ENCODE peak calls at places on chromosomes 16 and 17, in five cellular contexts. D, C, F, X and B are unnamed samples.

GRCh38 chr16:85751665-85752501 is 987 bp upstream of the C16orf74 start:
- DNase-seq in C (no peak), F (no peak), D (no peak), X (no peak), B (no peak)

GRCh38 chr17:71084219-71084618 is 914.9 kb downstream of the KCNJ2 start:
- DNase-seq in X (no peak), C (no peak), D (no peak), F (peak), B (no peak)

GRCh38 chr16:71855937-71856662 is 10.3 kb downstream of the ATXN1L start:
- DNase-seq in X (no peak), F (no peak), D (no peak), C (no peak), B (no peak)

GRCh38 chr17:1485748-1486376 is 6.6 kb downstream of the MYO1C start:
- DNase-seq in F (peak), D (no peak), X (no peak), C (no peak), B (no peak)

GRCh38 chr16:53417976-53418375 is 16.3 kb upstream of the RBL2 start:
- DNase-seq in F (no peak), D (no peak), X (no peak), C (no peak), B (no peak)

GRCh38 chr16:78770353-78771091 is 671.1 kb downstream of the WWOX start:
- DNase-seq in F (peak), X (peak), D (peak), C (peak), B (peak)

GRCh38 chr16:17101646-17102045 is 369.1 kb downstream of the XYLT1 start:
- DNase-seq in D (no peak), F (peak), X (no peak), C (no peak), B (no peak)

GRCh38 chr16:68275611-68276191 is 11.4 kb downstream of the SLC7A6 start:
- DNase-seq in X (no peak), F (no peak), D (no peak), C (no peak), B (no peak)

DNA sequence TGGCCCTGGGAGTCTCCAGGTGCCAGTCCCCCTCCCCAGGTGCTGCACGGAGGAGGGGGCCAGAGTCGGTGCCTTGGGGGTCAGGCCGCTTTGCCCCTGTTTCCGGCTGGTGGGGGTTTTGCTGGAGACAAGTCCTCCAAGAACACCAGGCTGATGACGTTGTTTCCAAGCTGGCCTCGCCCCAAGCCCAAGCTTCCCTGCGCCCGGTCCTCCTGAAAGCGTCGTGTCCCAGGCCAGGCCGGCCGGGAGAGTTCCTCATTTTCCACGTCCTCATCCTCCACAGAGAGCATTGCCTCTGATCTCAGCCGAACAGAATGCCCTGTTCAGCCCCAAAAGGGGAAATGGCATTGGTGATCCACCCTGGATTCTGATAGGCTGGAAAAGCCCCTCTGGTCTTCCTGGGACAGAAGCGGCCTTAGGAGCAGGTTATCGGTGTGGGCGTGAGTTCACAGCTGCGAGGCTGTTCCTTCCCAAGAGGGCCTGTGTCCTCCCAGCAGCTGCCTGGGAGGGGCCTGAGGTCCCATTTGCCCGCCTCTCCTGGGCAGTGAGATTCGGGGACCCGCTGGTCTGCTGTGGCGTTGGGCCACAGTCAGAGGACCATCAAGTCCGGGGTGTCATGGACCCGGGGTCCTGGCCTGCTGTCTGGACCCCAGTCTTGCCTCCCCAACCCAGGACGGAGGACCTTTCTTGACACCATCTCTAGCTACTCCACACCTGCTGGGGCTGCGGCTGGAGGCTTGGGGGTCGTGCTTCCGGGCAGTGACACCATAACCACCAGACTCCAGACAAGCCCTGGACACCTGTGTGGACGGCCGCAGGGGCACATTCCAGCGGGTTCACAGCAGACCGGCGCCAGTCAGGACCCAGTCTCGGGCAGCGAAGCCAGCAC is 7.1 kb downstream of the SOX8 start:
- DNase-seq in F (no peak), D (peak), C (no peak), X (no peak), B (no peak)
- TF ChIP-seq CTCF in F (no peak), D (no peak), C (no peak), X (no peak), B (no peak)

GRCh38 chr16:21599994-21600773 is 807 bp downstream of the METTL9 start:
- DNase-seq in X (no peak), F (peak), C (no peak), D (no peak), B (no peak)

GRCh38 chr16:21598676-21599157 is 660 bp upstream of the METTL9 start:
- DNase-seq in X (no peak), C (no peak), D (no peak), F (no peak), B (no peak)

GRCh38 chr16:21597571-21598030 is 1.8 kb upstream of the METTL9 start:
- DNase-seq in C (no peak), X (no peak), D (no peak), F (no peak), B (no peak)

GRCh38 chr16:21602785-21603184 is 3.4 kb downstream of the METTL9 start:
- DNase-seq in X (no peak), C (no peak), F (no peak), D (no peak), B (no peak)

DNA sequence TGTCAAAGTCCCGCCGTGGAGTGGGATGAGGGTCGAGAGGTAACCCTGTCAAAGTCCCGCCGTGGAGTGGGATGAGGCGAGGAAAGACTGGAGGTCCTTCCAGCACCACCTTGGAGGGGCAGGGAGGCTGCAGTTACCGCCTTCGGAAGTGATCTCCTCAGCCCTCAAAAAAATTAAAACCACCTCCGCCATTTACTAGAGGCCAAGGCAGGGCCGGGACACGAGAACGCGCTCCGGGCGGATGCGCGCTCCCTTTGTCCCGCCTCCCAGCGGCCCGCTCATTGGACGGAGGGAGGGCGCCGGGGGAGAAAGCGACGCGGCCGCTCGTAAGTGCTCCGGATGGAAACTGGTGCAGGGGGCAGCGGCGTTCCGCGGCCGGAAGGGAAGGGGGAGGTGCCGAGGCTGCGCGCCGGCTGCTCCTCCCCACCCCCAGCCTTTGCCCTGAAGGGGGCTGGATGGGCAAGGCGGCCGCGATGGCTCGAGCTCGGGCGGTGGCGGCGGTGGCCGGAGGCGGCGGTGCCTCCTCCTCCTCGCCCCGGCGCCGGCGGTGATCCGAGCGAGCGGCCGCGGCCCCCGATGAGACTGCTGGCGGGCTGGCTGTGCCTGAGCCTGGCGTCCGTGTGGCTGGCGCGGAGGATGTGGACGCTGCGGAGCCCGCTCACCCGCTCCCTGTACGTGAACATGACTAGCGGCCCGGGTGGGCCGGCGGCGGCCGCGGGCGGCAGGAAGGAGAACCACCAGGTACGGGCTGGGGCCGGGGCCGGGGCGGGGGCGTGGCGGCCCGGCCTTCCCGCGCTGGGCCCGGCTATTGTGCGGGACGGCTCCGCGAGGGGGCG is at the start of gene METTL9:
- DNase-seq in D (peak), F (peak), C (peak), X (peak), B (peak)
- TF ChIP-seq CTCF in D (peak), F (peak), C (no peak), X (no peak), B (no peak)

GRCh38 chr17:82300707-82301270 is 16.6 kb downstream of the CD7 start:
- DNase-seq in X (peak), C (no peak), F (peak), D (no peak), B (peak)
- TF ChIP-seq CTCF in X (peak), C (peak), F (peak), D (peak), B (peak)

GRCh38 chr17:81402530-81402941 is 7.3 kb downstream of the BAHCC1 start:
- DNase-seq in D (no peak), X (no peak), F (no peak), C (no peak), B (no peak)

GRCh38 chr17:81400154-81400938 is 5.1 kb downstream of the BAHCC1 start:
- DNase-seq in F (peak), C (no peak), X (no peak), D (no peak), B (no peak)

GRCh38 chr17:81400939-81401726 is 5.9 kb downstream of the BAHCC1 start:
- DNase-seq in X (no peak), D (no peak), C (no peak), F (no peak), B (no peak)

GRCh38 chr17:81403040-81403467 is 7.8 kb downstream of the BAHCC1 start:
- DNase-seq in D (no peak), X (no peak), F (peak), C (no peak), B (no peak)

DNA sequence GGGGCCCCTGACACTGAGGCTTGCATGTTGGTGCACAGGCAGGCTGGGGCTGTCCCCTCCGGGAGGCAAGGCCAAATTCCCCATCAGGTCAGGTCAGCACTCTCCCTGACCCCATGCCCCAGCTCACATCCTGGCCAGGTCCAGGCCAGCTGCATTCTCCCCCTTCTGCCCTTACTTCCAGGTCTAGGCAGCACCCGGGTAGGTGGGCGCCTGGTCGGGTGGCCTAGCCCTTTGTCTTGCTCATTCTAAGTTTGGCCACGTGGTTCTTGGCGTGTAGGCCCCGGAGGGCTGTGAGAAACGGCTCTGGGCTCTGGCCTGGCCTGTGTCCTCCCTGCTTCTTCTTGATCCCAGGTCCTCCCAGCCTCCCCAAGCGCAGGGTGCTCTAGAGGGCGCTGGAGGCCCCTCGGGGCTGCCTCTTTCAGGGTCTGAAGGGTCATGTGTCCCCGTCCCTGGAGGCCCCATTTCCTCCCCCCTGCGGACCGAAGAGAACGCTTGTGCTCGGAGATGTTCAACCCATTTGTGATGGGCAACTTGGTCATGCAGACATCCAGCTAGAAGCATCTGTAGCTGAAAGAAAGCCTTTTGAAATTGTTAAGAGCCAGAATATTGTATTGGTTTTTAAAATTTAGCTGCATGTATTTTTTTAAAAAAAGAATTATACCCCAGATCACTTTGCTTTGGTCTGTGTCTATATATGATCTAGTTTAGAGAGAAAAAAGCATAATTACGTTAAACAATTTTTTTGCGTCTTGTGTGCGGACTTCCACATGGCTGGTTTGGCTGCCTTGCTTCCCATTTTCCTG is 6.7 kb downstream of the BAHCC1 start:
- DNase-seq in F (peak), D (no peak), C (no peak), X (no peak), B (no peak)
- TF ChIP-seq CTCF in F (peak), D (peak), C (no peak), X (peak), B (peak)

GRCh38 chr17:45958994-45959665 is 39.9 kb upstream of the STH start:
- DNase-seq in D (no peak), C (no peak), F (no peak), X (no peak), B (no peak)

GRCh38 chr17:45963258-45963657 is 35.8 kb upstream of the STH start:
- DNase-seq in X (no peak), D (no peak), C (no peak), F (no peak), B (no peak)

GRCh38 chr17:45963889-45964288 is 35.2 kb upstream of the STH start:
- DNase-seq in X (no peak), C (no peak), F (no peak), D (no peak), B (no peak)

GRCh38 chr17:45962221-45962972 is 36.7 kb upstream of the STH start:
- DNase-seq in X (no peak), C (no peak), D (no peak), F (no peak), B (no peak)

DNA sequence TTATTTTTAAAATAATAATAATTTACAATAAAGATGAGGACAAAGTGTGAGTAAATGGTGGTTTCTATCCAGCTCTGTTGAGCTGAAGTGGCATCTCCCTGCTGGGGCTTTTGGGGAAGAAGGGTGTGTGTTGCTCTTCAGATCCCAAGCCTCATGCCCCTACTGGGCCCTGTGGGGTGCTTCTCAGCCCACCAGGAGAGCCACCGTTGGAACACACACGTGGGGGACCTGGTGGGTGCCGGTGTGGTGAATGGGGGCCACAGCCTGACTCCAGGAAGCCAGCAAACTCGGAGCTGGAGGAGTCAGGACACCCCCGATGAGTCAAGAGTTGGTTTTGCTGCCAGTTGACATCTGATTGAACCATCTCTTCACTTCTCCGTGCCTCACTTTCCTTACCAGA is 37.8 kb upstream of the STH start:
- DNase-seq in X (no peak), F (no peak), D (no peak), C (no peak), B (no peak)
- TF ChIP-seq CTCF in X (no peak), F (no peak), D (no peak), C (no peak), B (no peak)

GRCh38 chr17:2592974-2593845 is at the start of gene PAFAH1B1:
- DNase-seq in F (peak), D (peak), X (peak), C (peak), B (peak)
- TF ChIP-seq CTCF in F (peak), D (peak), X (peak), C (no peak), B (no peak)